ENCODE peak calls at places on chromosomes 13 and 19, in five cellular contexts. One of them, this sample, is unnamed.

GRCh38 chr19:51572415-51572814 is 1.3 kb downstream of the ZNF175 start:
- DNase-seq in NCI-H187: no peak
- DNase-seq in PC-3: peak; percentile 61
- DNase-seq in activated naive CD4-positive, alpha-beta T cell: no peak
- DNase-seq in HEK293T: no peak
- DNase-seq in this sample: no peak

GRCh38 chr19:10104665-10105221 is 1.4 kb upstream of the PPAN start:
- DNase-seq in HEK293T: no peak
- DNase-seq in activated naive CD4-positive, alpha-beta T cell: no peak
- DNase-seq in NCI-H187: no peak
- DNase-seq in PC-3: no peak
- DNase-seq in this sample: no peak

GRCh38 chr19:1855828-1856255 is 7.5 kb downstream of the KLF16 start:
- DNase-seq in NCI-H187: no peak
- DNase-seq in activated naive CD4-positive, alpha-beta T cell: no peak
- DNase-seq in HEK293T: no peak
- DNase-seq in PC-3: no peak
- DNase-seq in this sample: no peak

GRCh38 chr13:40082644-40083043 is 427.2 kb downstream of the COG6 start:
- DNase-seq in NCI-H187: no peak
- DNase-seq in PC-3: no peak
- DNase-seq in activated naive CD4-positive, alpha-beta T cell: no peak
- DNase-seq in HEK293T: no peak
- DNase-seq in this sample: no peak

GRCh38 chr19:56476671-56477428 is at the start of gene ZNF667:
- DNase-seq in NCI-H187: no peak
- DNase-seq in activated naive CD4-positive, alpha-beta T cell: no peak
- DNase-seq in HEK293T: no peak
- DNase-seq in PC-3: peak; percentile 46
- DNase-seq in this sample: no peak

GRCh38 chr13:109344552-109345157 is 441.7 kb downstream of the IRS2 start:
- DNase-seq in NCI-H187: no peak
- DNase-seq in HEK293T: no peak
- DNase-seq in PC-3: peak; percentile 55
- DNase-seq in activated naive CD4-positive, alpha-beta T cell: no peak
- DNase-seq in this sample: no peak

GRCh38 chr19:39031368-39032163 is 783 bp downstream of the FBXO27 start:
- DNase-seq in HEK293T: peak; percentile 93
- DNase-seq in NCI-H187: no peak
- DNase-seq in activated naive CD4-positive, alpha-beta T cell: peak; percentile 45
- DNase-seq in PC-3: peak; percentile 84
- DNase-seq in this sample: peak; percentile 91

GRCh38 chr19:18282788-18283141 is 1.3 kb upstream of the JUND start:
- DNase-seq in PC-3: no peak
- DNase-seq in activated naive CD4-positive, alpha-beta T cell: no peak
- DNase-seq in HEK293T: no peak
- DNase-seq in NCI-H187: no peak
- DNase-seq in this sample: no peak

GRCh38 chr13:109938255-109938936 is 152.0 kb upstream of the IRS2 start:
- DNase-seq in PC-3: peak; percentile 65
- DNase-seq in activated naive CD4-positive, alpha-beta T cell: no peak
- DNase-seq in NCI-H187: no peak
- DNase-seq in HEK293T: no peak
- DNase-seq in this sample: no peak

GRCh38 chr19:45400192-45400591 is 4.7 kb downstream of the PPP1R13L start:
- DNase-seq in HEK293T: no peak
- DNase-seq in PC-3: no peak
- DNase-seq in NCI-H187: no peak
- DNase-seq in activated naive CD4-positive, alpha-beta T cell: no peak
- DNase-seq in this sample: peak; percentile 61

GRCh38 chr19:38869160-38869835 is 8.8 kb downstream of the RINL start:
- DNase-seq in HEK293T: no peak
- DNase-seq in NCI-H187: no peak
- DNase-seq in PC-3: no peak
- DNase-seq in activated naive CD4-positive, alpha-beta T cell: no peak
- DNase-seq in this sample: no peak

GRCh38 chr19:29858000-29858596 is 46.3 kb downstream of the CCNE1 start:
- DNase-seq in PC-3: peak; percentile 37
- DNase-seq in HEK293T: peak; percentile 64
- DNase-seq in activated naive CD4-positive, alpha-beta T cell: no peak
- DNase-seq in NCI-H187: no peak
- DNase-seq in this sample: no peak

GRCh38 chr13:66565261-66565660 is 664.9 kb downstream of the PCDH9 start:
- DNase-seq in activated naive CD4-positive, alpha-beta T cell: no peak
- DNase-seq in NCI-H187: no peak
- DNase-seq in PC-3: no peak
- DNase-seq in HEK293T: no peak
- DNase-seq in this sample: no peak

GRCh38 chr19:19817357-19817756 is 4.2 kb downstream of the ZNF506 start:
- DNase-seq in PC-3: no peak
- DNase-seq in activated naive CD4-positive, alpha-beta T cell: no peak
- DNase-seq in NCI-H187: no peak
- DNase-seq in HEK293T: no peak
- DNase-seq in this sample: no peak

GRCh38 chr19:3357362-3357730 is 9.0 kb upstream of the NFIC start:
- DNase-seq in PC-3: no peak
- DNase-seq in NCI-H187: no peak
- DNase-seq in HEK293T: no peak
- DNase-seq in activated naive CD4-positive, alpha-beta T cell: no peak
- DNase-seq in this sample: no peak

GRCh38 chr19:12722566-12723382 is 958 bp downstream of the TNPO2 start:
- DNase-seq in PC-3: peak; percentile 99
- DNase-seq in activated naive CD4-positive, alpha-beta T cell: peak; percentile 73
- DNase-seq in HEK293T: peak; percentile 90
- DNase-seq in NCI-H187: peak; percentile 74
- DNase-seq in this sample: peak; percentile 99

GRCh38 chr13:102197193-102197592 is 204.7 kb downstream of the FGF14 start:
- DNase-seq in HEK293T: no peak
- DNase-seq in NCI-H187: no peak
- DNase-seq in PC-3: peak; percentile 28
- DNase-seq in activated naive CD4-positive, alpha-beta T cell: no peak
- DNase-seq in this sample: no peak

GRCh38 chr19:42252365-42253244 is 2.3 kb downstream of the ERF start:
- DNase-seq in PC-3: no peak
- DNase-seq in NCI-H187: no peak
- DNase-seq in activated naive CD4-positive, alpha-beta T cell: no peak
- DNase-seq in HEK293T: no peak
- DNase-seq in this sample: no peak

GRCh38 chr13:87674143-87674772 is 3.1 kb downstream of the SLITRK5 start:
- DNase-seq in HEK293T: peak; percentile 41
- DNase-seq in activated naive CD4-positive, alpha-beta T cell: no peak
- DNase-seq in NCI-H187: no peak
- DNase-seq in PC-3: no peak
- DNase-seq in this sample: no peak